ENCODE peak calls at places on chromosomes 1 and 21, in four cellular contexts. One of them, this sample, is unnamed. For H3K36me3, the result is how much of the 10 kb centered on the place peaks cover.

GRCh38 chr1:23483327-23484252 is at the start of gene ASAP3:
- DNase-seq in tibial nerve: no peak
- DNase-seq in GM12878: no peak
- DNase-seq in transverse colon: peak
- DNase-seq in this sample: no peak

GRCh38 chr1:225767591-225768540 is 9.8 kb upstream of the SRP9 start:
- DNase-seq in tibial nerve: peak
- DNase-seq in GM12878: no peak
- DNase-seq in transverse colon: peak
- DNase-seq in this sample: no peak

GRCh38 chr21:42593007-42593814 is 60.2 kb upstream of the PDE9A start:
- DNase-seq in tibial nerve: peak
- DNase-seq in GM12878: no peak
- DNase-seq in transverse colon: peak
- DNase-seq in this sample: no peak

GRCh38 chr1:153340356-153340755 is 8.3 kb downstream of the PGLYRP4 start:
- DNase-seq in tibial nerve: no peak
- DNase-seq in GM12878: no peak
- DNase-seq in transverse colon: no peak
- DNase-seq in this sample: peak

GRCh38 chr1:227174136-227174535 is 144.2 kb downstream of the CDC42BPA start:
- DNase-seq in tibial nerve: no peak
- DNase-seq in GM12878: no peak
- DNase-seq in transverse colon: no peak
- DNase-seq in this sample: no peak

GRCh38 chr1:212600071-212600915 is 8.3 kb upstream of the ATF3 start:
- DNase-seq in tibial nerve: no peak
- DNase-seq in GM12878: no peak
- DNase-seq in transverse colon: no peak
- DNase-seq in this sample: no peak

GRCh38 chr1:99682291-99682751 is 36.4 kb downstream of the PALMD start:
- DNase-seq in tibial nerve: no peak
- DNase-seq in GM12878: no peak
- DNase-seq in transverse colon: no peak
- DNase-seq in this sample: no peak

GRCh38 chr1:6005276-6005917 is 13.2 kb upstream of the NPHP4 start:
- DNase-seq in tibial nerve: no peak
- DNase-seq in GM12878: no peak
- DNase-seq in transverse colon: peak
- DNase-seq in this sample: no peak

GRCh38 chr1:234593109-234593508 is 16.9 kb downstream of the IRF2BP2 start:
- DNase-seq in tibial nerve: no peak
- DNase-seq in GM12878: no peak
- DNase-seq in transverse colon: no peak
- DNase-seq in this sample: peak

GRCh38 chr1:32431736-32432400 is 33.0 kb upstream of the ZBTB8B start:
- DNase-seq in tibial nerve: no peak
- DNase-seq in GM12878: peak
- DNase-seq in transverse colon: no peak
- DNase-seq in this sample: no peak

GRCh38 chr1:174160109-174160473 is 771 bp downstream of the RABGAP1L start:
- DNase-seq in tibial nerve: peak
- DNase-seq in GM12878: no peak
- DNase-seq in transverse colon: peak
- DNase-seq in this sample: no peak

GRCh38 chr1:81982523-81982922 is 181.8 kb downstream of the ADGRL2 start:
- DNase-seq in tibial nerve: no peak
- DNase-seq in GM12878: no peak
- DNase-seq in transverse colon: no peak
- DNase-seq in this sample: no peak

GRCh38 chr1:5140962-5141361 is 486.6 kb downstream of the AJAP1 start:
- DNase-seq in tibial nerve: no peak
- DNase-seq in GM12878: no peak
- DNase-seq in transverse colon: no peak
- DNase-seq in this sample: no peak

GRCh38 chr1:23791434-23792047 is 596 bp downstream of the LYPLA2 start:
- DNase-seq in tibial nerve: no peak
- DNase-seq in GM12878: no peak
- DNase-seq in transverse colon: peak
- DNase-seq in this sample: no peak

GRCh38 chr1:85569122-85569521 is 11.4 kb upstream of the CCN1 start:
- DNase-seq in tibial nerve: no peak
- DNase-seq in GM12878: no peak
- DNase-seq in transverse colon: no peak
- DNase-seq in this sample: no peak

GRCh38 chr1:204354579-204354978 is 5.2 kb downstream of the PLEKHA6 start:
- DNase-seq in tibial nerve: no peak
- DNase-seq in GM12878: no peak
- DNase-seq in transverse colon: no peak
- DNase-seq in this sample: no peak

GRCh38 chr1:37741130-37741529 is 23.8 kb downstream of the EPHA10 start:
- DNase-seq in tibial nerve: peak
- DNase-seq in GM12878: no peak
- DNase-seq in transverse colon: no peak
- DNase-seq in this sample: no peak

GRCh38 chr21:40118527-40118926 is 251.3 kb downstream of the PCP4 start:
- DNase-seq in tibial nerve: no peak
- DNase-seq in GM12878: no peak
- DNase-seq in transverse colon: no peak
- DNase-seq in this sample: no peak

GRCh38 chr1:30273456-30273855 is 449.9 kb downstream of the MATN1 start:
- DNase-seq in tibial nerve: no peak
- DNase-seq in GM12878: no peak
- DNase-seq in transverse colon: no peak
- DNase-seq in this sample: no peak

GRCh38 chr1:15344380-15344779 is 65.3 kb upstream of the EFHD2 start:
- DNase-seq in tibial nerve: no peak
- DNase-seq in GM12878: no peak
- DNase-seq in transverse colon: no peak
- DNase-seq in this sample: no peak

GRCh38 chr1:61183471-61184034 is 101.2 kb downstream of the NFIA start:
- DNase-seq in tibial nerve: peak
- DNase-seq in GM12878: no peak
- DNase-seq in transverse colon: peak
- DNase-seq in this sample: no peak

GRCh38 chr21:35711213-35711612 is 349.1 kb downstream of the SETD4 start:
- DNase-seq in tibial nerve: no peak
- DNase-seq in GM12878: no peak
- DNase-seq in transverse colon: no peak
- DNase-seq in this sample: no peak

GRCh38 chr1:73839922-73840321 is 358.1 kb downstream of the LRRIQ3 start:
- DNase-seq in tibial nerve: no peak
- DNase-seq in GM12878: no peak
- DNase-seq in transverse colon: no peak
- DNase-seq in this sample: no peak

GRCh38 chr1:96472471-96472870 is 249.1 kb upstream of the PTBP2 start:
- DNase-seq in tibial nerve: no peak
- DNase-seq in GM12878: no peak
- DNase-seq in transverse colon: no peak
- DNase-seq in this sample: no peak

GRCh38 chr21:43195131-43196021 is 26.6 kb downstream of the CRYAA start:
- DNase-seq in tibial nerve: peak
- DNase-seq in GM12878: no peak
- DNase-seq in transverse colon: no peak
- DNase-seq in this sample: no peak

GRCh38 chr21:29208666-29209059 is 78.2 kb downstream of the MAP3K7CL start:
- DNase-seq in tibial nerve: no peak
- DNase-seq in GM12878: no peak
- DNase-seq in transverse colon: no peak
- DNase-seq in this sample: no peak

GRCh38 chr1:101144868-101145808 is 91.7 kb upstream of the S1PR1 start:
- DNase-seq in tibial nerve: no peak
- DNase-seq in GM12878: peak
- DNase-seq in transverse colon: no peak
- DNase-seq in this sample: no peak

GRCh38 chr1:157133431-157133830 is 4.8 kb downstream of the ETV3 start:
- DNase-seq in tibial nerve: no peak
- DNase-seq in GM12878: no peak
- DNase-seq in transverse colon: no peak
- DNase-seq in this sample: no peak

GRCh38 chr1:36467708-36468455 is 3.7 kb upstream of the MRPS15 start:
- DNase-seq in tibial nerve: no peak
- DNase-seq in GM12878: no peak
- DNase-seq in transverse colon: no peak
- DNase-seq in this sample: no peak

GRCh38 chr1:20029178-20029912 is 40.6 kb upstream of the PLA2G5 start:
- DNase-seq in tibial nerve: no peak
- DNase-seq in GM12878: no peak
- DNase-seq in transverse colon: no peak
- DNase-seq in this sample: no peak

DNA sequence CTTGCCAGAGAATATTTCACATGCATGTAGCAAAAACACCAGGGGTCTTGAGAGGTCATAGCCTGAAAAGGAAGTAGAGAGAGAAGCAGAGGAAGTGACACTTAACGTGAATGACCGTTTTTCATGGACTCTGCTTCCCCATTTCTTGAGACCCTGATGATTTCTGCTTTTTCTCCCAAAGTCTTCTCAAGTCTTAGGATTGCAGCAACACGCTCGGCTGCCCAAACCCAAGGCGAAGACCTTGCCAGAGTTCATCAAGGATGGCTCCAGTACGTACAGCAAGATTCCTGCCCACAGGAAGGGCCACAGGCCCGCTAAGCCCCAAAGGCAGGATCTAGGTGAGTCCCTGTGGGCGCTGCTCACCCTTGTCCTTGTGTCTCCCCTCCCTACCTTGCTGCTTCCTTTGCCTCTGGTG is 12.8 kb downstream of the THEMIS2 start:
- DNase-seq in tibial nerve: no peak
- DNase-seq in GM12878: no peak
- DNase-seq in transverse colon: no peak
- DNase-seq in this sample: no peak
- H3K36me3 ChIP-seq in tibial nerve: half or more
- H3K36me3 ChIP-seq in GM12878: under half
- H3K36me3 ChIP-seq in transverse colon: under half
- H3K36me3 ChIP-seq in this sample: under half

GRCh38 chr1:240613353-240614142 is 1.6 kb upstream of the GREM2 start:
- DNase-seq in tibial nerve: no peak
- DNase-seq in GM12878: no peak
- DNase-seq in transverse colon: no peak
- DNase-seq in this sample: no peak

GRCh38 chr1:240611228-240611618 is 732 bp downstream of the GREM2 start:
- DNase-seq in tibial nerve: no peak
- DNase-seq in GM12878: no peak
- DNase-seq in transverse colon: no peak
- DNase-seq in this sample: no peak

GRCh38 chr1:240609527-240610060 is 2.4 kb downstream of the GREM2 start:
- DNase-seq in tibial nerve: no peak
- DNase-seq in GM12878: no peak
- DNase-seq in transverse colon: no peak
- DNase-seq in this sample: no peak

GRCh38 chr1:240612811-240613210 is 856 bp upstream of the GREM2 start:
- DNase-seq in tibial nerve: no peak
- DNase-seq in GM12878: no peak
- DNase-seq in transverse colon: no peak
- DNase-seq in this sample: no peak

GRCh38 chr1:240611619-240612490 is at the start of gene GREM2:
- DNase-seq in tibial nerve: peak
- DNase-seq in GM12878: no peak
- DNase-seq in transverse colon: peak
- DNase-seq in this sample: peak
- TF ChIP-seq POLR2A in tibial nerve: no peak
- TF ChIP-seq POLR2A in GM12878: no peak
- TF ChIP-seq POLR2A in transverse colon: peak
- TF ChIP-seq POLR2A in this sample: no peak

DNA sequence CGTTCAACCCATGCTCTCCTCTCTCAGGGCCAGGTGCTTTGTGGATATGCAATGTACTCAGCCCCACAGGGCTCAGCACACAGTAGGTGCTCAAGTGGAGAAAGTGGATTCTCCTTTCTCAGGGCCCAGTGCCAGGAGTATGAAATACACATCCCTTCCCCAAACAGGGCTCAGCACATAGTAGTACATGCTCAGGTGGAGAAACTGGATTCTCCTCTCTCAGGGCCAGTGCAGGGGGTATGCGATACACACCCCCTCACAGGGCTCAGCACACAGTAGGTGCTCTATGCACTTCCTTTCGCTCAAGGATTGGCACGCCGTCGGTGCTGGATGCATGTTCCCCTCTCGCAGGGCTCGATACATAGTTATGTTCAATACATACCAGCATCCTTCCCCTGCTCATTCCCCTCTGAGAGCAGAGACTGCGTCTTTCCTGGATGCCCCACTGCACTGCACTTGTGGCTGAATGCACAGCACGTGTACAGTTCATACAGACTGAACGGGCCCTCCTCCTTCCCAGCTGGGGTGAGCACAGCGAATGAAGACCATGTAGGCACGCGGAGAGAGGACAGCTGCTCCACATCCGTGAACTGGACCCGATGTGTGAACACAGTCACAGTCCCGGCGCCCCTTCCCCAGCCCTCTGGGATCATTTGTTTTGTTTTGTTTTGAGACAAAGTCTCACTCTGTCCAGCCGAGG is 16.6 kb upstream of the DISP3 start:
- DNase-seq in tibial nerve: no peak
- DNase-seq in GM12878: no peak
- DNase-seq in transverse colon: no peak
- DNase-seq in this sample: no peak
- TF ChIP-seq EP300 in tibial nerve: no peak
- TF ChIP-seq EP300 in GM12878: no peak
- TF ChIP-seq EP300 in transverse colon: no peak
- TF ChIP-seq EP300 in this sample: no peak

GRCh38 chr1:1338278-1338677 is 7.2 kb downstream of the TAS1R3 start:
- DNase-seq in tibial nerve: no peak
- DNase-seq in GM12878: no peak
- DNase-seq in transverse colon: no peak
- DNase-seq in this sample: no peak
- H3K36me3 ChIP-seq in tibial nerve: half or more
- H3K36me3 ChIP-seq in GM12878: under half
- H3K36me3 ChIP-seq in transverse colon: under half
- H3K36me3 ChIP-seq in this sample: half or more